ENCODE peak calls at places on chromosomes 4 and X, in four cellular contexts. Z is KBM-7, I is kidney epithelial cell, A is M059J. K is an unnamed sample.

GRCh38 chr4:102338405-102338804 is 6.9 kb downstream of the SLC39A8 start:
- DNase-seq in Z (no peak), I (no peak), A (peak; percentile 4), K (no peak)

GRCh38 chrX:72536542-72536941 is 36.1 kb downstream of the HDAC8 start:
- DNase-seq in Z (no peak), I (no peak), A (no peak), K (no peak)

GRCh38 chr4:102299708-102300107 is 45.6 kb downstream of the SLC39A8 start:
- DNase-seq in Z (peak; percentile 52), I (peak; percentile 9), A (peak; percentile 38), K (peak; percentile 23)

GRCh38 chrX:134572816-134573682 is 85.2 kb downstream of the PLAC1 start:
- DNase-seq in Z (no peak), I (no peak), A (peak; percentile 89), K (no peak)

GRCh38 chr4:53130896-53131561 is 234.8 kb downstream of the SCFD2 start:
- DNase-seq in Z (no peak), I (no peak), A (no peak), K (no peak)

GRCh38 chr4:133188433-133189175 is 39.5 kb downstream of the PCDH10 start:
- DNase-seq in Z (no peak), I (no peak), A (peak; percentile 46), K (no peak)

GRCh38 chr4:13559414-13559813 is 15.1 kb upstream of the NKX3-2 start:
- DNase-seq in Z (peak; percentile 78), I (peak; percentile 50), A (peak; percentile 92), K (peak; percentile 40)

GRCh38 chr4:3786196-3786869 is 20.1 kb downstream of the ADRA2C start:
- DNase-seq in Z (no peak), I (no peak), A (peak; percentile 18), K (no peak)

GRCh38 chrX:9273744-9274143 is 191.1 kb upstream of the TBL1X start:
- DNase-seq in Z (no peak), I (no peak), A (no peak), K (no peak)

GRCh38 chrX:119672252-119672825 is 20.6 kb downstream of the SEPTIN6 start:
- DNase-seq in Z (no peak), I (no peak), A (no peak), K (no peak)

GRCh38 chr4:7788687-7789425 is 150.8 kb downstream of the AFAP1 start:
- DNase-seq in Z (no peak), I (no peak), A (no peak), K (no peak)

GRCh38 chrX:119790977-119791436 is 423 bp downstream of the RPL39 start:
- DNase-seq in Z (peak; percentile 62), I (no peak), A (peak; percentile 71), K (no peak)

GRCh38 chrX:39476596-39476995 is 621.2 kb downstream of the BCOR start:
- DNase-seq in Z (no peak), I (no peak), A (no peak), K (no peak)

GRCh38 chr4:32519060-32519459 is 1798.9 kb downstream of the PCDH7 start:
- DNase-seq in Z (no peak), I (peak; percentile 18), A (no peak), K (no peak)

GRCh38 chr4:185779520-185779919 is 32.5 kb downstream of the SORBS2 start:
- DNase-seq in Z (no peak), I (no peak), A (no peak), K (no peak)